ENCODE peak calls at places on chromosomes 1 and 21, in five cellular contexts. One of them, this sample, is unnamed.

GRCh38 chr1:81543764-81544163 is 257.0 kb upstream of the ADGRL2 start:
- DNase-seq in NCI-H146: no peak
- DNase-seq in small intestine: no peak
- DNase-seq in left cardiac atrium: no peak
- DNase-seq in mesendoderm: peak; percentile 54
- DNase-seq in this sample: no peak

GRCh38 chr21:38306833-38307232 is 50.0 kb downstream of the KCNJ15 start:
- DNase-seq in NCI-H146: no peak
- DNase-seq in mesendoderm: no peak
- DNase-seq in left cardiac atrium: no peak
- DNase-seq in small intestine: no peak
- DNase-seq in this sample: no peak

GRCh38 chr1:108051625-108052382 is 86.8 kb upstream of the VAV3 start:
- DNase-seq in left cardiac atrium: no peak
- DNase-seq in NCI-H146: peak; percentile 24
- DNase-seq in mesendoderm: peak; percentile 62
- DNase-seq in small intestine: peak; percentile 74
- DNase-seq in this sample: peak; percentile 69

GRCh38 chr1:243213045-243213787 is 41.9 kb downstream of the CEP170 start:
- DNase-seq in left cardiac atrium: no peak
- DNase-seq in NCI-H146: no peak
- DNase-seq in small intestine: no peak
- DNase-seq in mesendoderm: no peak
- DNase-seq in this sample: no peak

GRCh38 chr1:169263059-169263458 is 104.5 kb downstream of the NME7 start:
- DNase-seq in left cardiac atrium: no peak
- DNase-seq in small intestine: no peak
- DNase-seq in mesendoderm: no peak
- DNase-seq in NCI-H146: no peak
- DNase-seq in this sample: no peak

GRCh38 chr21:33348728-33349127 is 24.0 kb downstream of the IFNAR1 start:
- DNase-seq in left cardiac atrium: no peak
- DNase-seq in NCI-H146: no peak
- DNase-seq in mesendoderm: no peak
- DNase-seq in small intestine: no peak
- DNase-seq in this sample: no peak

GRCh38 chr1:175978476-175978875 is 228.6 kb downstream of the COP1 start:
- DNase-seq in mesendoderm: no peak
- DNase-seq in left cardiac atrium: no peak
- DNase-seq in NCI-H146: no peak
- DNase-seq in small intestine: no peak
- DNase-seq in this sample: no peak

GRCh38 chr1:213415686-213416380 is 364.8 kb downstream of the RPS6KC1 start:
- DNase-seq in NCI-H146: no peak
- DNase-seq in mesendoderm: peak; percentile 34
- DNase-seq in left cardiac atrium: no peak
- DNase-seq in small intestine: no peak
- DNase-seq in this sample: no peak

GRCh38 chr1:54798769-54799641 is 2.1 kb downstream of the TTC22 start:
- DNase-seq in left cardiac atrium: no peak
- DNase-seq in NCI-H146: no peak
- DNase-seq in mesendoderm: no peak
- DNase-seq in small intestine: peak; percentile 83
- DNase-seq in this sample: peak; percentile 48

GRCh38 chr1:225896937-225897549 is 8.1 kb upstream of the LEFTY1 start:
- DNase-seq in NCI-H146: peak; percentile 15
- DNase-seq in small intestine: peak; percentile 77
- DNase-seq in left cardiac atrium: no peak
- DNase-seq in mesendoderm: peak; percentile 56
- DNase-seq in this sample: peak; percentile 97